ENCODE peak calls at places on chromosome 9, in nine cellular contexts. L is CD8-positive, alpha-beta T cell; Z is right atrium auricular region; W is tibial nerve; I is adrenal gland; M is heart left ventricle; P is A549; K is cardiac fibroblast; T is fibroblast of mammary gland. G is an unnamed sample.

GRCh38 chr9:18795947-18796705 is 236.9 kb downstream of the SAXO1 start:
- DNase-seq in M (no peak), T (peak), K (peak), W (no peak), P (no peak), I (no peak), Z (no peak), L (no peak), G (no peak)

GRCh38 chr9:124001865-124002525 is 9.6 kb upstream of the LHX2 start:
- DNase-seq in W (no peak), K (no peak), Z (no peak), I (no peak), M (no peak), P (no peak), T (no peak), L (no peak), G (no peak)

GRCh38 chr9:137112564-137113384 is 1.8 kb downstream of the DPP7 start:
- DNase-seq in W (no peak), I (no peak), L (no peak), T (no peak), P (no peak), Z (no peak), K (no peak), M (no peak), G (no peak)

GRCh38 chr9:137724818-137725240 is 106.0 kb downstream of the EHMT1 start:
- DNase-seq in T (no peak), I (no peak), Z (no peak), L (no peak), P (no peak), K (no peak), M (no peak), W (no peak), G (no peak)

GRCh38 chr9:104780796-104781395 is 17.0 kb downstream of the NIPSNAP3B start:
- DNase-seq in Z (no peak), I (no peak), T (peak), L (no peak), P (peak), K (peak), M (no peak), W (no peak), G (peak)

GRCh38 chr9:77826116-77826515 is 178.0 kb upstream of the GNA14 start:
- DNase-seq in P (no peak), L (no peak), W (no peak), K (no peak), Z (no peak), I (no peak), T (no peak), M (no peak), G (no peak)

GRCh38 chr9:105959491-105959890 is 265.1 kb downstream of the TMEM38B start:
- DNase-seq in Z (no peak), L (no peak), W (no peak), T (no peak), M (no peak), P (no peak), K (no peak), I (no peak), G (no peak)

GRCh38 chr9:16787724-16788123 is 82.7 kb downstream of the BNC2 start:
- DNase-seq in L (no peak), Z (no peak), K (no peak), P (no peak), W (no peak), M (no peak), I (no peak), T (peak), G (no peak)

GRCh38 chr9:82781965-82782392 is 281.0 kb downstream of the RASEF start:
- DNase-seq in T (no peak), P (no peak), K (no peak), L (no peak), M (no peak), I (no peak), W (no peak), Z (no peak), G (no peak)

DNA sequence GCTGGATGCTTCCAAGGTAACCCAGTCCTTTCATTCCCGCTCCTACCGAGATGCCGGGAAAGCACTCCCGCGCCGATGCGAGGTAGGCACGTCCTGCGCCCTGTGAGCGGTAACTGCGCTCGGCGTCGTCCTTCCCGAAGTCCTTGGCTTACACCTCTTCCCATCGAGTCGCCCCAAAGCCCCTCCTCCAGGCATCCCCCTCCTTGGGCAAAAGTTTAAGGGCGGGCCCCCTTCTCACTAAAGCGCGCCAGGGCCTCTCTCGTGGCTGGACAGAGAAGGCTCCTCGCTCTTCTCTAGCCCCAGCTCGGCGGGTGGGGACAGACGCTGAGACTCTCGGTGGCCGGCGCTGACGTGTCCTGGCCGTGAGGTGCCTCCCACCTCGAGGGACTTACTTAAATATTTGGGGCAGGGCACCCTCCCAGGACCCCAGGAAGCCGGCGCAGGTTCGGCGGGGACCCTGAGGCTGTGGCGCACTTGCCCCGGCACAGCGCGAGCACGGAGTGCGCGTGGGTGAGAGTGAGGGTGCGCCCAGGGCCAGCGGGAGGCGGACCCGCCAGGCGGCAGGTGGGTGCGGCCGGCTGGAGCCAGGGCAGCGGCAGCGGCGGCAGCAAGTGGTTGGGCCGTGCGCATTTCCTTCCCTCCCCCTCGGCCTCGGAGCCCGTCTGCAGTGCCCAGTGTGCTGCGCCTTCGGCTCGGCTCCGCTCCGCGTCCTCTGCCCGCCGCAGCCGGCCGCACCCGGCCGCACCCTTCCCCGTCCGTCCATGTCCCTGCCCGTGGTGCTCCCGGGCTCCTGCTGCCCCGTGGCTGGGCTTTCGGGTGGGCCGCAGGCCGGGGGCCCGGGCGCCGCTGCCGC is at the start of gene ENTREP1:
- DNase-seq in P (peak), W (no peak), T (peak), I (peak), K (peak), M (peak), Z (no peak), L (no peak), G (peak)
- H3K4me3 ChIP-seq in P (peak), W (peak), T (no peak), I (no peak), K (peak), M (peak), Z (peak), L (no peak), G (peak)

GRCh38 chr9:119487118-119487827 is 118.0 kb upstream of the BRINP1 start:
- DNase-seq in L (no peak), K (no peak), M (no peak), W (no peak), I (no peak), Z (no peak), P (no peak), T (no peak), G (no peak)
- TF ChIP-seq CTCF in L (no peak), K (no peak), M (no peak), W (no peak), I (no peak), Z (no peak), P (no peak), T (no peak), G (no peak)

GRCh38 chr9:126222363-126222834 is 104.2 kb upstream of the MVB12B start:
- DNase-seq in W (no peak), I (no peak), P (no peak), Z (no peak), L (no peak), M (no peak), T (no peak), K (no peak), G (no peak)
- H3K4me3 ChIP-seq in W (no peak), I (no peak), P (no peak), Z (no peak), L (no peak), M (no peak), T (no peak), K (no peak), G (no peak)

GRCh38 chr9:110429453-110429852 is 91.8 kb upstream of the TXNDC8 start:
- DNase-seq in T (peak), Z (no peak), I (no peak), K (no peak), W (no peak), M (no peak), P (no peak), L (no peak), G (no peak)
- TF ChIP-seq CTCF in T (peak), Z (no peak), I (no peak), K (peak), W (no peak), M (no peak), P (no peak), L (no peak), G (no peak)

DNA sequence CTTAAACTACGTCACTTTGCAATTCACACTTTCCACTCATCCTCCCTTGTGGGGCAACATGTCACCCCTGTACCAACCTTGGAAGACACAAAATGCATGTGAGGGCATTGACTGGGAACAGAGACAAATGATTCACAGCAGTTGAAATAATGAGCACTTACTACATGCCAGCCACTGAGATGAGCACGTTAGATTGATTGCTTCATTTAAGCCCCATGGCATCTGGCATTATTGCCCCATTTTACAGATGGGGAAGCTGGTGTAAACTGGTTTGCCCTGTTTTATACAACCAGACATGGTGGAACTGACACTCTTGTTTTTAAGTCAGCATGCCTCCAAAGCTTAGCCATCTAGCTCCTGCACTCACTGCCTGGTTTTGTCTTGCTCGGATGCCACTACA is 204.7 kb downstream of the PAPPA start:
- DNase-seq in Z (no peak), L (no peak), K (no peak), I (no peak), P (no peak), W (no peak), M (no peak), T (no peak), G (no peak)
- H3K4me3 ChIP-seq in Z (no peak), L (no peak), K (no peak), I (no peak), P (no peak), W (no peak), M (no peak), T (no peak), G (no peak)

GRCh38 chr9:130872912-130873503 is 23.6 kb downstream of the QRFP start:
- DNase-seq in K (no peak), L (no peak), M (peak), W (no peak), Z (no peak), P (no peak), I (no peak), T (no peak), G (no peak)

GRCh38 chr9:130872511-130872910 is 24.1 kb downstream of the QRFP start:
- DNase-seq in W (no peak), Z (no peak), L (no peak), M (no peak), I (no peak), T (no peak), P (no peak), K (no peak), G (no peak)

GRCh38 chr9:130877300-130877699 is 19.3 kb downstream of the QRFP start:
- DNase-seq in W (no peak), L (no peak), Z (no peak), P (no peak), K (no peak), T (no peak), I (no peak), M (no peak), G (no peak)

GRCh38 chr9:130873966-130874365 is 22.6 kb downstream of the QRFP start:
- DNase-seq in T (no peak), L (no peak), W (no peak), P (no peak), M (no peak), K (no peak), I (no peak), Z (no peak), G (no peak)

GRCh38 chr9:130874783-130875182 is 21.8 kb downstream of the QRFP start:
- DNase-seq in Z (no peak), L (no peak), M (no peak), I (no peak), K (no peak), T (no peak), W (no peak), P (no peak), G (no peak)
- TF ChIP-seq CTCF in Z (no peak), L (no peak), M (no peak), I (no peak), K (no peak), T (no peak), W (no peak), P (no peak), G (no peak)

GRCh38 chr9:128636024-128636390 is 20.6 kb downstream of the DYNC2I2 start:
- DNase-seq in P (peak), W (no peak), Z (no peak), K (peak), I (peak), T (no peak), L (no peak), M (peak), G (peak)
- H3K4me3 ChIP-seq in P (peak), W (no peak), Z (peak), K (no peak), I (no peak), T (no peak), L (no peak), M (peak), G (no peak)

G was measured in epithelial cell of esophagus.